ENCODE peak calls at places on chromosomes 5 and 9, in nine cellular contexts. R is HTR-8/SVneo; C is mucosa of gallbladder; G is lung; U is activated T-cell treated with anti-CD3 and anti-CD28 coated beads, Interleukin-2, amount 50 U/mL, for 4 hours; O is KBM-7; H is psoas muscle; S is activated CD4-positive, alpha-beta T cell treated with anti-CD3 and anti-CD28 coated beads for 48 hours; F is fibroblast of lung. E is an unnamed sample.

GRCh38 chr9:116941266-116941665 is 254.2 kb downstream of the TRIM32 start:
- DNase-seq in R (no peak), C (no peak), G (no peak), U (no peak), O (no peak), H (no peak), S (no peak), F (no peak), E (no peak)

GRCh38 chr5:36683821-36684434 is 77.5 kb downstream of the SLC1A3 start:
- DNase-seq in R (no peak), C (no peak), G (peak), U (no peak), O (no peak), H (no peak), S (no peak), F (peak), E (peak)

GRCh38 chr9:19102181-19102630 is 498 bp downstream of the HAUS6 start:
- DNase-seq in R (peak), C (no peak), G (no peak), U (no peak), O (peak), H (peak), S (peak), F (no peak), E (peak)

GRCh38 chr5:960551-960950 is 48.1 kb upstream of the NKD2 start:
- DNase-seq in R (no peak), C (no peak), G (no peak), U (no peak), O (no peak), H (peak), S (no peak), F (no peak), E (no peak)

GRCh38 chr9:70120834-70121510 is 77.3 kb downstream of the MAMDC2 start:
- DNase-seq in R (peak), C (peak), G (peak), U (no peak), O (no peak), H (peak), S (peak), F (peak), E (peak)

GRCh38 chr9:38482918-38483592 is 58.8 kb upstream of the IGFBPL1 start:
- DNase-seq in R (peak), C (no peak), G (no peak), U (no peak), O (no peak), H (no peak), S (no peak), F (no peak), E (no peak)

GRCh38 chr5:62376064-62376463 is 27.6 kb downstream of the DIMT1 start:
- DNase-seq in R (no peak), C (no peak), G (no peak), U (no peak), O (no peak), H (no peak), S (no peak), F (peak), E (no peak)

GRCh38 chr5:167982-168660 is 23.2 kb upstream of the LRRC14B start:
- DNase-seq in R (peak), C (no peak), G (no peak), U (no peak), O (no peak), H (peak), S (no peak), F (peak), E (peak)

GRCh38 chr9:33080534-33080933 is 4.1 kb upstream of the SMU1 start:
- DNase-seq in R (no peak), C (no peak), G (no peak), U (no peak), O (no peak), H (no peak), S (peak), F (no peak), E (no peak)

GRCh38 chr5:175214152-175214551 is 229.8 kb downstream of the DRD1 start:
- DNase-seq in R (peak), C (peak), G (peak), U (no peak), O (no peak), H (no peak), S (no peak), F (peak), E (peak)

GRCh38 chr9:121373401-121373769 is 3.3 kb upstream of the STOM start:
- DNase-seq in R (no peak), C (no peak), G (no peak), U (no peak), O (no peak), H (no peak), S (no peak), F (peak), E (no peak)

GRCh38 chr5:72597456-72597948 is 90.3 kb upstream of the ZNF366 start:
- DNase-seq in R (peak), C (no peak), G (no peak), U (no peak), O (no peak), H (no peak), S (no peak), F (peak), E (peak)

GRCh38 chr5:56123531-56124243 is 109.4 kb downstream of the ANKRD55 start:
- DNase-seq in R (peak), C (peak), G (peak), U (no peak), O (peak), H (no peak), S (no peak), F (peak), E (peak)

GRCh38 chr5:112475747-112476435 is 56.8 kb upstream of the EPB41L4A start:
- DNase-seq in R (no peak), C (no peak), G (no peak), U (no peak), O (no peak), H (no peak), S (no peak), F (no peak), E (no peak)

GRCh38 chr9:104280216-104280585 is 186.1 kb downstream of the SMC2 start:
- DNase-seq in R (no peak), C (no peak), G (no peak), U (no peak), O (no peak), H (no peak), S (no peak), F (no peak), E (peak)

GRCh38 chr5:2917524-2917923 is 166.0 kb upstream of the IRX2 start:
- DNase-seq in R (no peak), C (no peak), G (peak), U (no peak), O (no peak), H (no peak), S (no peak), F (no peak), E (no peak)

GRCh38 chr5:167348286-167348926 is 943.0 kb upstream of the WWC1 start:
- DNase-seq in R (no peak), C (no peak), G (no peak), U (no peak), O (no peak), H (no peak), S (no peak), F (no peak), E (no peak)